ENCODE peak calls at places on chromosomes 12 and 14, in six cellular contexts. M, I, A, T, Z and D are unnamed samples.

GRCh38 chr14:69005432-69006148 is 26.5 kb upstream of the ACTN1 start:
- DNase-seq in A (peak; percentile 94), M (peak; percentile 97), T (peak; percentile 85), Z (peak; percentile 49), I (no peak), D (peak; percentile 29)

GRCh38 chr14:26993541-26993940 is 395.7 kb upstream of the NOVA1 start:
- DNase-seq in Z (no peak), M (no peak), T (no peak), I (no peak), A (no peak), D (no peak)

GRCh38 chr12:110578522-110579238 is 4.4 kb downstream of the PPTC7 start:
- DNase-seq in Z (no peak), M (no peak), A (no peak), T (no peak), I (no peak), D (no peak)

GRCh38 chr14:45135181-45135580 is 549 bp upstream of the FANCM start:
- DNase-seq in A (peak; percentile 43), I (no peak), T (peak; percentile 25), M (no peak), Z (no peak), D (no peak)

GRCh38 chr14:84751745-84752144 is 778.2 kb upstream of the FLRT2 start:
- DNase-seq in Z (no peak), M (no peak), A (no peak), I (no peak), T (no peak), D (no peak)

GRCh38 chr12:84551373-84551772 is 361.2 kb downstream of the SLC6A15 start:
- DNase-seq in Z (no peak), I (no peak), A (no peak), T (no peak), M (no peak), D (no peak)

GRCh38 chr12:21828779-21829178 is 54.3 kb upstream of the KCNJ8 start:
- DNase-seq in T (no peak), M (peak; percentile 14), Z (no peak), A (peak; percentile 62), I (no peak), D (no peak)

GRCh38 chr12:89179983-89180382 is 172.3 kb downstream of the DUSP6 start:
- DNase-seq in A (peak; percentile 73), M (peak; percentile 51), Z (no peak), T (no peak), I (no peak), D (no peak)

GRCh38 chr14:50335389-50335788 is 23.3 kb downstream of the DMAC2L start:
- DNase-seq in M (peak; percentile 75), Z (peak; percentile 65), T (peak; percentile 87), A (peak; percentile 72), I (no peak), D (peak; percentile 81)

GRCh38 chr14:55130194-55130550 is 1.1 kb downstream of the LGALS3 start:
- DNase-seq in M (peak; percentile 56), T (peak; percentile 60), A (peak; percentile 69), Z (peak; percentile 59), I (no peak), D (no peak)

GRCh38 chr12:12202747-12203146 is 64.1 kb downstream of the LRP6 start:
- DNase-seq in A (no peak), Z (no peak), I (no peak), T (peak; percentile 33), M (no peak), D (no peak)

GRCh38 chr14:35254736-35255135 is 37.4 kb upstream of the PSMA6 start:
- DNase-seq in Z (no peak), I (no peak), T (no peak), A (no peak), M (no peak), D (no peak)

GRCh38 chr14:95635051-95635450 is 51.2 kb upstream of the TCL1B start:
- DNase-seq in M (no peak), A (no peak), T (peak; percentile 46), Z (no peak), I (no peak), D (no peak)

GRCh38 chr12:64746663-64747062 is 12.5 kb downstream of the GNS start:
- DNase-seq in T (no peak), I (no peak), Z (no peak), A (peak; percentile 52), M (peak; percentile 24), D (no peak)

GRCh38 chr14:29925106-29925722 is 2.4 kb downstream of the PRKD1 start:
- DNase-seq in T (peak; percentile 85), I (no peak), M (peak; percentile 34), Z (peak; percentile 38), A (peak; percentile 80), D (no peak)

GRCh38 chr12:118960865-118961264 is 20.5 kb upstream of the SRRM4 start:
- DNase-seq in M (no peak), I (no peak), Z (peak; percentile 17), T (no peak), A (no peak), D (no peak)

GRCh38 chr12:126390969-126391566 is 1325.8 kb downstream of the AACS start:
- DNase-seq in I (no peak), M (no peak), A (no peak), Z (no peak), T (no peak), D (no peak)

GRCh38 chr12:6215932-6216494 is 15.8 kb downstream of the CD9 start:
- DNase-seq in I (no peak), Z (peak; percentile 80), M (peak; percentile 69), T (peak; percentile 88), A (peak; percentile 33), D (no peak)

GRCh38 chr14:98770151-98770550 is 501.8 kb downstream of the BCL11B start:
- DNase-seq in T (no peak), Z (no peak), M (no peak), A (no peak), I (no peak), D (no peak)

GRCh38 chr12:11771895-11772502 is 122.5 kb downstream of the ETV6 start:
- DNase-seq in T (no peak), I (no peak), A (peak; percentile 69), M (no peak), Z (no peak), D (no peak)

GRCh38 chr14:100882991-100883788 is 20.3 kb downstream of the RTL1 start:
- DNase-seq in Z (no peak), T (no peak), A (no peak), M (no peak), I (no peak), D (no peak)

GRCh38 chr12:112164326-112164660 is 38.9 kb downstream of the TRAFD1 start:
- DNase-seq in T (no peak), A (no peak), M (no peak), Z (no peak), I (no peak), D (no peak)

GRCh38 chr12:29310899-29311298 is 70.1 kb downstream of the ERGIC2 start:
- DNase-seq in I (no peak), M (no peak), T (no peak), Z (no peak), A (no peak), D (no peak)

GRCh38 chr12:29306267-29306666 is 74.7 kb downstream of the ERGIC2 start:
- DNase-seq in T (no peak), Z (no peak), M (no peak), I (no peak), A (no peak), D (no peak)

GRCh38 chr12:29309320-29309902 is 71.6 kb downstream of the ERGIC2 start:
- DNase-seq in I (no peak), M (peak; percentile 31), T (peak; percentile 20), Z (no peak), A (peak; percentile 47), D (no peak)

GRCh38 chr12:29304388-29304787 is 76.6 kb downstream of the ERGIC2 start:
- DNase-seq in A (no peak), M (no peak), T (no peak), Z (no peak), I (no peak), D (no peak)

DNA sequence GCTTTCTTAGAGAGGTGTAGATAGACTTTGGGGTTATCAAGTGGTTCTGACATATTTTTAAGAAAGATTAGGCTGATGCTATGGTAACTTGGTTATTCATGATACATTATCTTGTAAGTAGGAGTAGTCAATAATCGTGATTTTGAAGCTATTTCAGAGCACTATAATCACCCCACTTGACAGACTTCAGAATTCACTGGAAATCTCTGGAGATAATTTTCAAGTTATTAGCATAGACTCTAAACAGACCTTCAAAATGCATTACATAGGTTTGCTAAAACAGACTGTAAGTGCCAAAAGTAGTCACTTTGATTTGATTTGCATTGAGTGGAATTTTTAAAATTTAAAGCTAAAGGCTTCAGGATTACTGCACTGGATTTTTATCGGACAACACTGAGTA is 74.3 kb downstream of the ERGIC2 start:
- DNase-seq in A (no peak), Z (no peak), M (no peak), I (no peak), T (no peak), D (no peak)
- H2BK15ac ChIP-seq in A (no peak overlapping the region), Z (no peak overlapping the region), M (no peak overlapping the region), I (no peak overlapping the region), T (no peak overlapping the region), D (no peak overlapping the region)

GRCh38 chr14:89226789-89227489 is 190.1 kb downstream of the FOXN3 start:
- DNase-seq in A (no peak), I (no peak), M (no peak), Z (no peak), T (no peak), D (no peak)
- H3K27ac ChIP-seq in A (no peak overlapping the region), I (no peak overlapping the region), M (no peak overlapping the region), Z (no peak overlapping the region), T (no peak overlapping the region), D (no peak overlapping the region)

DNA sequence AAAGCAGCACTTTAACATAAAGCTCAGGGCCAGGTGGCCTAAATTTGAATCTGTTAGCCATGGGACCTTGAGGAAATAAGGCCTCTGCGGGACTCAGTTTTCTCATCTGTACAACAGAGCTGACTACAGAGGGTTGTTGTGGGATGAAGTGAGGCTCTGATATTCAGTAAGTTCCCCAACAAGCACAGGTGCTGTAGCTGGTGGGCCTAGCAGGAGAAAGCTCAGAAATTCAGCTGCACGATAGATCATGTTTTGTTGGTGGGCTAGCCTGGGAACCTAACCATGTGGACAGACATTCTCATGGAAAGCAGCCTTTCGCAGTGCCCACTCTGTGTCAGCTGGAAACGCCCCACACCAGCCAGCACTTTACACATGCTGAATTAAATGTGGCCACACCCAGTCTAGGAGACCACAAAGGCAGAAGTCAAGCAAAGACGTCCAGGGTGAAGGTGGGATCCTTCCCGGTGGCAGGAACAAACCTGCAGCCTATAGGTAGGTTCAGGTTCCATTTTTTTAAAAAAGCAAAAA is 16.1 kb downstream of the PITPNM2 start:
- DNase-seq in T (no peak), A (no peak), I (no peak), M (no peak), Z (no peak), D (no peak)
- H2AK5ac ChIP-seq in T (no peak overlapping the region), A (peak overlapping the region; percentile 4), I (no peak overlapping the region), M (no peak overlapping the region), Z (no peak overlapping the region), D (no peak overlapping the region)

DNA sequence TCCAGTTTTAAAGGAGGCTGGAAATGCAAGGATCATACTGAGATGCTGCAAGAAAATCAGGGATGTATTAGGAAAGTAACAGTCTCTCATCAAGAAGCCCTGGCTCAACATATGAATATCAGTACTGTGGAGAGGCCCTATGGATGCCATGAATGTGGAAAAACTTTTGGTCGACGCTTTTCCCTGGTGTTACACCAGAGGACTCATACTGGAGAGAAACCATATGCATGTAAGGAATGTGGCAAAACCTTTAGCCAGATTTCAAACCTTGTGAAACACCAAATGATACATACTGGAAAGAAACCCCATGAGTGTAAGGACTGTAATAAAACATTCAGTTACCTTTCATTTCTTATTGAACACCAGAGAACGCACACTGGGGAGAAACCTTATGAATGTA is 24.5 kb downstream of the ZNF891 start:
- DNase-seq in I (no peak), M (peak; percentile 17), Z (no peak), T (peak; percentile 26), A (no peak), D (no peak)
- H2BK15ac ChIP-seq in I (no peak overlapping the region), M (no peak overlapping the region), Z (no peak overlapping the region), T (no peak overlapping the region), A (no peak overlapping the region), D (no peak overlapping the region)